ENCODE peak calls at places on chromosome 19, in seven cellular contexts. T is nucleus accumbens; L is tibial artery; P is GOT3; S is stimulated activated naive B cell treated with anti-CD40 and anti-IgM and Interleukin-4, amounts not matched to agents 10 μg/mL and 1 μg/mL and 100 μg/mL, for 72 hours; F is stimulated activated CD4-positive, alpha-beta T cell treated with anti-CD3 and anti-CD28 coated beads, TNF-alpha, amount 100 ng/mL, for 1 hour; Q is stimulated activated CD8-positive, alpha-beta memory T cell treated with anti-CD3 and anti-CD28 coated beads, Interleukin-7, amount 100 ng/mL, for 1 hour. A is an unnamed sample.

GRCh38 chr19:56119585-56119978 is 1.5 kb downstream of the ZNF787 start:
- DNase-seq in Q (no peak), T (no peak), P (no peak), F (no peak), L (no peak), S (no peak), A (peak)

GRCh38 chr19:18468517-18468916 is 30.6 kb upstream of the ISYNA1 start:
- DNase-seq in L (no peak), T (no peak), P (no peak), S (no peak), F (no peak), Q (no peak), A (no peak)

GRCh38 chr19:51347209-51347928 is 5.4 kb upstream of the VSIG10L start:
- DNase-seq in T (no peak), L (no peak), F (no peak), P (no peak), S (no peak), Q (no peak), A (no peak)

GRCh38 chr19:5058456-5059190 is 89.7 kb downstream of the KDM4B start:
- DNase-seq in F (no peak), S (no peak), Q (no peak), P (no peak), T (no peak), L (no peak), A (no peak)

GRCh38 chr19:14413355-14413754 is 5.8 kb downstream of the DDX39A start:
- DNase-seq in P (no peak), L (no peak), S (no peak), T (no peak), Q (no peak), F (no peak), A (no peak)

GRCh38 chr19:9935409-9936062 is 779 bp downstream of the OLFM2 start:
- DNase-seq in P (no peak), S (no peak), L (no peak), Q (no peak), F (no peak), T (no peak), A (no peak)

GRCh38 chr19:7550987-7551761 is 15.7 kb downstream of the PNPLA6 start:
- DNase-seq in Q (no peak), F (no peak), L (peak), T (peak), P (no peak), S (no peak), A (no peak)

GRCh38 chr19:43781630-43782310 is 997 bp upstream of the KCNN4 start:
- DNase-seq in Q (no peak), P (no peak), F (no peak), L (no peak), T (no peak), S (no peak), A (no peak)

GRCh38 chr19:38452430-38453366 is 19.2 kb downstream of the RYR1 start:
- DNase-seq in T (no peak), Q (no peak), S (no peak), L (no peak), F (no peak), P (no peak), A (no peak)

GRCh38 chr19:39590265-39590664 is 12.1 kb upstream of the LGALS13 start:
- DNase-seq in F (no peak), S (no peak), T (no peak), L (no peak), Q (no peak), P (no peak), A (no peak)

GRCh38 chr19:29620931-29621351 is 14.9 kb downstream of the POP4 start:
- DNase-seq in F (no peak), S (no peak), P (no peak), T (no peak), Q (no peak), L (no peak), A (no peak)

GRCh38 chr19:47469719-47470118 is 2.0 kb downstream of the SLC8A2 start:
- DNase-seq in T (no peak), F (no peak), S (no peak), Q (no peak), P (no peak), L (no peak), A (no peak)

GRCh38 chr19:2332341-2333026 is 4.0 kb downstream of the SPPL2B start:
- DNase-seq in L (no peak), P (no peak), Q (no peak), T (no peak), F (no peak), S (peak), A (no peak)

GRCh38 chr19:6044056-6044805 is 66.1 kb downstream of the RFX2 start:
- DNase-seq in Q (no peak), T (no peak), L (peak), F (no peak), P (no peak), S (no peak), A (no peak)

GRCh38 chr19:42081584-42082258 is 5.8 kb downstream of the ZNF574 start:
- DNase-seq in Q (no peak), F (no peak), L (no peak), S (no peak), P (no peak), T (no peak), A (peak)

A was measured in HFFc6.